ENCODE peak calls at places on chromosomes 13 and 19, in four cellular contexts. Y is GM12878, S is K562, I is HepG2. T is an unnamed sample.

GRCh38 chr19:54294539-54294938 is 13.6 kb upstream of the LILRB2 start:
- DNase-seq in I (no peak), Y (no peak), S (no peak), T (no peak)

GRCh38 chr19:31448221-31448657 is 99.0 kb upstream of the TSHZ3 start:
- DNase-seq in S (no peak), Y (no peak), I (no peak), T (peak)

GRCh38 chr13:89695343-89696257 is 1651.9 kb upstream of the MIR17HG start:
- DNase-seq in I (peak), S (peak), Y (no peak), T (peak)

GRCh38 chr19:31258211-31259052 is 90.8 kb downstream of the TSHZ3 start:
- DNase-seq in S (no peak), Y (no peak), I (no peak), T (peak)

GRCh38 chr13:110471833-110472162 is 89.7 kb downstream of the RAB20 start:
- DNase-seq in Y (peak), I (no peak), S (peak), T (no peak)

GRCh38 chr13:58960909-58961308 is 1202.8 kb downstream of the DIAPH3 start:
- DNase-seq in S (peak), Y (no peak), I (peak), T (peak)

GRCh38 chr19:10114651-10115391 is 3.3 kb downstream of the P2RY11 start:
- DNase-seq in Y (no peak), I (no peak), S (peak), T (peak)

GRCh38 chr13:52906122-52906903 is 57.9 kb upstream of the PCDH8 start:
- DNase-seq in I (no peak), Y (no peak), S (no peak), T (no peak)

GRCh38 chr19:40927567-40927966 is 45.5 kb upstream of the CYP2A7 start:
- DNase-seq in I (no peak), Y (no peak), S (no peak), T (no peak)

GRCh38 chr13:31476753-31477152 is 262.6 kb upstream of the RXFP2 start:
- DNase-seq in I (no peak), S (no peak), Y (no peak), T (no peak)

GRCh38 chr19:7679017-7679720 is 1.5 kb upstream of the TRAPPC5 start:
- DNase-seq in S (peak), Y (no peak), I (peak), T (peak)

GRCh38 chr19:6604906-6605305 is 14.0 kb upstream of the CD70 start:
- DNase-seq in S (no peak), I (no peak), Y (no peak), T (no peak)

GRCh38 chr19:34231439-34231838 is 22.9 kb upstream of the GARRE1 start:
- DNase-seq in I (no peak), S (no peak), Y (no peak), T (no peak)

GRCh38 chr19:48297975-48298374 is 27.4 kb upstream of the EMP3 start:
- DNase-seq in Y (no peak), I (no peak), S (no peak), T (no peak)

GRCh38 chr13:106911020-106911419 is 343.1 kb upstream of the ARGLU1 start:
- DNase-seq in I (no peak), S (no peak), Y (no peak), T (no peak)

GRCh38 chr19:3722443-3723109 is 14.4 kb downstream of the TJP3 start:
- DNase-seq in I (no peak), Y (no peak), S (no peak), T (peak)

GRCh38 chr19:19270749-19271571 is 2.1 kb downstream of the TM6SF2 start:
- DNase-seq in I (no peak), S (no peak), Y (no peak), T (peak)

GRCh38 chr13:63567031-63567430 is 2151.4 kb upstream of the PCDH20 start:
- DNase-seq in I (no peak), S (no peak), Y (no peak), T (no peak)

GRCh38 chr13:113216165-113217056 is 7.0 kb downstream of the CUL4A start:
- DNase-seq in I (peak), Y (no peak), S (peak), T (no peak)

GRCh38 chr13:95485045-95485517 is 67.4 kb upstream of the CLDN10 start:
- DNase-seq in S (peak), I (peak), Y (no peak), T (peak)

GRCh38 chr13:110965038-110965754 is 50.3 kb upstream of the ANKRD10 start:
- DNase-seq in Y (peak), I (peak), S (peak), T (no peak)

GRCh38 chr13:63393112-63393511 is 1977.5 kb upstream of the PCDH20 start:
- DNase-seq in Y (no peak), S (no peak), I (no peak), T (no peak)

GRCh38 chr19:23855676-23856075 is 59.0 kb upstream of the ZNF726 start:
- DNase-seq in I (no peak), Y (no peak), S (peak), T (no peak)
- TF ChIP-seq ZBTB33 in I (no peak), Y (no peak), S (no peak), T (no peak)

DNA sequence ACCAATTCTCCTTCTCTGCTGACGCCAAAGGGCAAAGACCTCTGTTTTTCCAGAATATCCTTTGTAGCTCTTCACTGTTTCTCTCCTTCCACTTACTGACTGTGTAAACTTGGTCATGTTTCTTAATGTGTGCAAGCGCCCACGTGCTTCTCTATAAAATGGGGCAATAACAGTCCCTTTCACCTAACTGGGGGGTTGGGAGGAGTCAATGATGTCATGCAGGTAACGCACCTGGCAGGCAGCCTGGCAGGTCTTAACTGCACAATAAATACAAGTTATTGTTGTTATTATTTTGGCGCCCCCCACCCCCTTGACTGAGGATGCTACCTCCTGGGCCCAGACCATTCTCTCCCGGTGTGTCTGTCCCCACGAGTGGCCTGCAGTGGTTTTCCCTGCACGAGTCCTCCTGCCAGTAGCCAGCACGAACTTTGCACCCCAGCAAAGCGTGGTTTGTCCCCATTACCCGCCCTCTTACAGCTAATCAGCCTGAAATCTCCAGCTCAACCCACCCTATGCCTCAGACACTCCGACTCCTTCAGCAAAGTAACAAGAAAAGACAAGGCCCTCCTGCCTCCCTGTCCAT is 5.3 kb downstream of the SBSN start:
- DNase-seq in I (no peak), S (no peak), Y (no peak), T (no peak)
- TF ChIP-seq SIN3A in I (no peak), S (no peak), Y (no peak), T (no peak)

GRCh38 chr19:50330365-50331078 is 1.3 kb upstream of the KCNC3 start:
- DNase-seq in S (peak), I (peak), Y (no peak), T (peak)
- TF ChIP-seq FOXM1 in S (no peak), I (no peak), Y (no peak), T (no peak)

GRCh38 chr13:47126432-47126831 is 229.6 kb upstream of the HTR2A start:
- DNase-seq in I (no peak), Y (no peak), S (no peak), T (no peak)
- TF ChIP-seq ZBTB33 in I (no peak), Y (no peak), S (no peak), T (no peak)

GRCh38 chr13:98847780-98848179 is 95.3 kb upstream of the SLC15A1 start:
- DNase-seq in Y (no peak), S (peak), I (no peak), T (no peak)
- TF ChIP-seq SIN3A in Y (no peak), S (no peak), I (no peak), T (no peak)

DNA sequence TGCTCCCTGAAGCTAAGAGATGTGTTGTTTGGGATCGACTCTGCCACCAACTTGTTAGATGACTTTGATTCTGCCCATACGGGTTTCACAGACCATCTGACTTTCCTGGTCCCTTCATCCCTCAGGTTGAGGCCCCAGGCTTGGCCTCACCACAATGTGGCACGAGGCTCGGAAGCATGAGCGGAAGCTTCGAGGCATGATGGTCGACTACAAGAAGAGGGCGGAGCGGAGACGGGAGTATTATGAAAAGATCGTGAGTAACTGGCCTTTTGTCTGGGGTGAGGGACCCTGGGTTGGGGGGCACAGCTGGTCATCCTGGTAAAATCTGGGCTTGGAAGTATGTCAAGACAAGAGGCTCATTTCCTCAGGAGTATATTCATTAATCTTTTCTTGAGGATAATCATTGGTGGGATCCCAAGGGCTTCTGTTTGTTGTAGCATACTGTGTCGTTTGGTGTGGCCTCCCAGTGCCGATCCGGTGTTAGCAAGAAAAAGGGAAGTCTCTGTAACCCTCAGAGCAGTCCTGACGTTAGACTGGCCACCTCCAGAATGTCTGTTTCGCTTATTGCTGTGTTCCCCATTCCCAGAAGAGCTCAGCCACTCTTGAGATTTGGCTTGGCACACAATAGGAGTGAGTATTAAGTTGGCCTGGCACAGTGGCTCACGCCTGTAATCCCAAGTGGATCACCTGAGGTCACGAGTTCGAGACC is 1.4 kb downstream of the CLASRP start:
- DNase-seq in S (no peak), I (no peak), Y (no peak), T (no peak)
- TF ChIP-seq FOXM1 in S (no peak), I (no peak), Y (no peak), T (no peak)

GRCh38 chr13:78602561-78603239 is 652 bp downstream of the POU4F1 start:
- DNase-seq in I (no peak), Y (no peak), S (peak), T (no peak)
- TF ChIP-seq ZBTB33 in I (no peak), Y (no peak), S (no peak), T (no peak)

GRCh38 chr19:409006-409514 is at the start of gene C2CD4C:
- DNase-seq in I (no peak), Y (no peak), S (peak), T (peak)
- TF ChIP-seq SIN3A in I (no peak), Y (no peak), S (no peak), T (no peak)

GRCh38 chr13:39783051-39783450 is 127.6 kb downstream of the COG6 start:
- DNase-seq in S (no peak), I (no peak), Y (no peak), T (no peak)
- TF ChIP-seq FOXM1 in S (no peak), I (no peak), Y (no peak), T (no peak)

GRCh38 chr19:12137541-12137940 is 2.6 kb downstream of the ZNF20 start:
- DNase-seq in S (peak), Y (no peak), I (peak), T (no peak)
- TF ChIP-seq ZBTB33 in S (no peak), Y (no peak), I (peak), T (no peak)

T was measured in SK-N-SH.